ENCODE peak calls at places on chromosomes 12 and 14, in seven cellular contexts. W, D, U, S, V, Z and P are unnamed samples.
A peak's percentile ranks its signal among the peaks of the same experiment; 100 is the strongest.

GRCh38 chr14:50836515-50836914 is 5.6 kb upstream of the NIN start:
- DNase-seq in W (no peak), D (no peak), U (no peak), S (no peak), V (no peak), Z (no peak), P (no peak)

GRCh38 chr14:21023817-21024667 is 819 bp downstream of the NDRG2 start:
- DNase-seq in W (no peak), D (no peak), U (no peak), S (no peak), V (no peak), Z (peak; percentile 35), P (no peak)

GRCh38 chr12:15707516-15708199 is 81.5 kb downstream of the EPS8 start:
- DNase-seq in W (no peak), D (no peak), U (no peak), S (no peak), V (no peak), Z (no peak), P (no peak)

GRCh38 chr14:63852817-63853730 is at the start of gene SYNE2:
- DNase-seq in W (peak; percentile 86), D (peak; percentile 94), U (no peak), S (peak; percentile 84), V (peak; percentile 83), Z (peak; percentile 85), P (peak; percentile 70)

GRCh38 chr12:67916266-67916970 is 72.8 kb upstream of the IFNG-AS1 start:
- DNase-seq in W (no peak), D (no peak), U (no peak), S (no peak), V (no peak), Z (no peak), P (no peak)

GRCh38 chr14:30108975-30109700 is 181.5 kb upstream of the PRKD1 start:
- DNase-seq in W (no peak), D (no peak), U (no peak), S (no peak), V (peak; percentile 34), Z (no peak), P (peak; percentile 60)

GRCh38 chr14:74049886-74050495 is 30.8 kb downstream of the BBOF1 start:
- DNase-seq in W (no peak), D (no peak), U (no peak), S (no peak), V (no peak), Z (no peak), P (no peak)

GRCh38 chr12:107296681-107297086 is 203.3 kb upstream of the CRY1 start:
- DNase-seq in W (no peak), D (no peak), U (peak; percentile 71), S (no peak), V (peak; percentile 98), Z (no peak), P (no peak)

GRCh38 chr12:109102491-109102890 is 5.1 kb downstream of the UNG start:
- DNase-seq in W (no peak), D (no peak), U (no peak), S (no peak), V (no peak), Z (no peak), P (no peak)

GRCh38 chr12:15829949-15830348 is 40.8 kb upstream of the EPS8 start:
- DNase-seq in W (no peak), D (no peak), U (no peak), S (peak; percentile 37), V (peak; percentile 44), Z (no peak), P (peak; percentile 21)

GRCh38 chr12:120720234-120720968 is 5.2 kb upstream of the ACADS start:
- DNase-seq in W (no peak), D (peak; percentile 33), U (no peak), S (peak; percentile 85), V (peak; percentile 76), Z (no peak), P (peak; percentile 74)

GRCh38 chr14:22531451-22532344 is 57.3 kb downstream of the DAD1 start:
- DNase-seq in W (no peak), D (no peak), U (no peak), S (no peak), V (no peak), Z (no peak), P (no peak)

GRCh38 chr14:92475451-92476187 is 38.0 kb upstream of the RIN3 start:
- DNase-seq in W (no peak), D (peak; percentile 84), U (no peak), S (peak; percentile 90), V (peak; percentile 37), Z (no peak), P (peak; percentile 69)

GRCh38 chr12:72511906-72512305 is 239.7 kb downstream of the TRHDE start:
- DNase-seq in W (no peak), D (no peak), U (no peak), S (no peak), V (peak; percentile 17), Z (no peak), P (peak; percentile 58)

GRCh38 chr14:100616854-100617714 is 29.9 kb upstream of the BEGAIN start:
- DNase-seq in W (no peak), D (no peak), U (no peak), S (peak; percentile 10), V (no peak), Z (no peak), P (no peak)

DNA sequence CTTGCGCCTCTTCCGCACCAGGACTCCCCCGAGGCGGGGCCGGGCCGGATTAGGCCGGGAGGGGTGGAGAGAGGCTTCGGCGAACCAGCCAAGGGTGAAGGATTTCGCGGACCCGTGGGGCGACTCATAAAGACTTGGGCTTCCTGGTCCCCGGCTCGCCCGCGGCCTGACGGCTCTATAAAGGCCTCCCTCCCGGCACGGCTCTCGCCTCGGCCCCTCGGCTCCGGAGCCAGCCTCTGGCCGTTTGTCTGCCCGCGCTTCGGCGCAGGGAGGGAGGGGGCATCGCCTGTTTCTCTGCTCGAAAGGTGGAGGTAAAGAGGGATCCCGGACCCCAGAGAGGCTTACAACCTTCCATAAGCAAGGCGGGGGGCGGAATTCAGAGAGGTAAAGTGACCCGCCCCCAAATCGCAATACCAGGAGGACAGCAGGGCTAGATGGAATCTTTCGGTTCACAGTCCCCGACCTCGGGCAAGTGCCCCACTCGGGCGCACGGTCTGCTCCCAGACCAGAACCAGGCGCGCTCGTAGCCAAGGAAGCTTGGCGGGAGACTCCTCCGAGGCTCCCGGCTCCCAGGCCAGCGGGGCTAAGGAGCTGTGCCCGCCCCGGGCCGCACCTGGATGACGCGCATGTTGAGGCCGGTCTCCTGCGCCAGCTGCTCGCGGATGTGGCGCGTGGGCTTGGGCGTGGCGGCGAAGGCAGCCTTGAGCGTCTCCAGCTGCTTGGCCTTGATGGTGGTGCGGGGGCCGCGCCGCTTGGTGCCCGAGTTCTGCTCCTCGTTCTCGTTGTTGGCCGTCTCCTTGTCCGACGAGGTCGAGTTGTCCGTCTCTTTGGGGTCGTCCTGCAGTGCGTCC is 3.9 kb downstream of the LHX5 start:
- DNase-seq in W (no peak), D (no peak), U (no peak), S (no peak), V (peak; percentile 76), Z (no peak), P (no peak)
- H3K4me3 ChIP-seq in W (peak overlapping the region; percentile 58), D (peak overlapping the region; percentile 39), U (peak overlapping the region; percentile 43), S (peak overlapping the region; percentile 43), V (peak overlapping the region; percentile 61), Z (peak overlapping the region; percentile 33), P (peak overlapping the region; percentile 51)

DNA sequence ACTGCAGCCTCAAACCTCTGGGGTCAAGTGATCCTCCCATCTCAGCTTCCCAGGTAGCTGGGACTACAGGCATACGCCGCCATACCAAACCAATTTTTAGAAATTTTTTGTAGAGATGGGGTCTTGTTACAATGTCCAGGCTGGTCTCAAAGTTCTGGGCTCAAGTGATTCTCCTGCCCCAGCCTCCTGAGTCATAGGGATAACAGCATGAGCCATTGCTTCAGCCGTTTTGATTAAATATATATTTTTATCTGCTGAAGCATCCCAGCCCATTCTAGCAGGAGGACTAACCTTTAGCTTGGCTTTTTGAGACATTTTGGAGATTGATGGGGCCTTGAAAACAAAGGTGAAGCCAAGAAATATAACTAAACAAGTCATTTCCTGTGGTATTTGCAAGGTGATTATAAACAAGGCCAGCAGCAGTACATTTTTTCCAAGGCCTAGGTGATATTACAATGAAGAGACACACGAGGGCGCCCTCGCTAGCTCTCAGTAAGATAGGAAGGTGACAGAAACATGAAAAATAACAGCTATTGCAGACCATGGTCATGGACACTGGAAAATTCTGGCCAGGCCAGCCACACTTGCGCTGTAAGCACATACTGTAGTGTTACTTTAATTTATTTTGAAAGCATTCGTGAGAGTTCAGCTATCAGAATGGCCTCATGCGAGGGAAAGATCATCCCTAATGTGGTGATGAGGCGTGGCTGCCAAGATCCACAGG is 63.4 kb downstream of the DGLUCY start:
- DNase-seq in W (no peak), D (peak; percentile 84), U (no peak), S (peak; percentile 84), V (peak; percentile 80), Z (peak; percentile 65), P (peak; percentile 80)
- TF ChIP-seq CTCF in W (peak; percentile 40), D (peak; percentile 88), U (peak; percentile 66), S (peak; percentile 75), V (peak; percentile 83), Z (peak; percentile 57), P (peak; percentile 84)

DNA sequence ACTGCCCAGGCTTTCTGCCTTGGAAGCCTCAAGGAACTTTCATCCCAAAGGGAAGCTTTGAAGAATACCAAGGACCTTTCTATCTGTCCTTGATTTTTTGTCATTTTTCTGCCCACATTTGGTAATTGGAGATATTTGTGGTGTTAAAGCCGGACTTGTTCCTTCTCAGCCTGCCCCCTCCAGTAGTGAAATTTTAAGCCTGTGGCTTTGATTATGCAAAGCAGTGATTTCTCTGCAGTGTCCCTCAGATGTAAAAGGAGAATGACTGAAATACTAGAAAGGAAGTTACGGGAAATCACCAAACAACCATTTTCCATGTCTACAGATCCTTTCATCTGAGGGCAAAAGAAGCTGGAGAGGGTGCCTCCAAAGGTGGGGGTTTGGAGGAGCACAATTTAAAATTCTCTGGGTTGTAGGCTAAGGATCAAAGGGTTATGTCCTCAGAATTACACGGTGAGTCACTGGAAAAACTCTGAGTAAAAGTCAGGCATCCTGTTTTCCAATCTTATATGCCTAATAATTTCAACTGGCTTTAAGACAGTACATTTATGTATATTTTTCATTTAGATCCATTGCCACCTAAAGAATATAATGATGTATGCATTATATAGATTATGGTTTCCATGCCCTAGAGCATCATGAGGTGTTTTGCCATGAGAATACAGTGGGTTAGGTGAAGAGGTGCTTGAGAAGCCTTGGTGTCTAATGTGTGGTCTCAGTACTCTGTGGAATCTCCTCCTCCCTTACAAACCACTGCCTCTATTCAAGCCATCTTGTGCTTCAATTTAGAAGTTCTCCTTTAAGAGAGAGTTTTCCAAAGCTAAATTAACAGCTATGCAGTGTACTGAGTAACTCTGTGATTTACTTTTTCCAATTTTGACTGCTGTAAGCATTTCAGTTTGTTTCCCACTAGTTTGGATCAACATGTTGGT is 362.1 kb downstream of the RAD51B start:
- DNase-seq in W (no peak), D (no peak), U (no peak), S (peak; percentile 62), V (peak; percentile 51), Z (no peak), P (peak; percentile 49)
- H3K4me3 ChIP-seq in W (no peak overlapping the region), D (no peak overlapping the region), U (no peak overlapping the region), S (no peak overlapping the region), V (no peak overlapping the region), Z (no peak overlapping the region), P (no peak overlapping the region)

GRCh38 chr14:56224179-56224578 is 106.0 kb downstream of the PELI2 start:
- DNase-seq in W (no peak), D (no peak), U (no peak), S (no peak), V (no peak), Z (no peak), P (no peak)
- TF ChIP-seq CTCF in W (no peak), D (no peak), U (no peak), S (no peak), V (no peak), Z (no peak), P (no peak)

GRCh38 chr12:88574278-88574677 is 6.0 kb downstream of the KITLG start:
- DNase-seq in W (no peak), D (no peak), U (no peak), S (peak; percentile 14), V (no peak), Z (no peak), P (peak; percentile 62)
- H3K4me3 ChIP-seq in W (no peak overlapping the region), D (no peak overlapping the region), U (no peak overlapping the region), S (no peak overlapping the region), V (no peak overlapping the region), Z (no peak overlapping the region), P (no peak overlapping the region)

GRCh38 chr12:105279460-105280056 is 43.6 kb upstream of the APPL2 start:
- DNase-seq in W (no peak), D (no peak), U (no peak), S (peak; percentile 52), V (peak; percentile 49), Z (peak; percentile 33), P (peak; percentile 51)
- TF ChIP-seq CTCF in W (peak; percentile 59), D (peak; percentile 56), U (peak; percentile 69), S (peak; percentile 74), V (peak; percentile 48), Z (peak; percentile 15), P (peak; percentile 71)